ENCODE peak calls at places on chromosomes 16 and 17, in four cellular contexts. One of them, this sample, is unnamed.

GRCh38 chr16:86581458-86581857 is 3.1 kb downstream of the FOXL1 start:
- DNase-seq in mesendoderm: no peak
- DNase-seq in H1: no peak
- DNase-seq in H9: no peak
- DNase-seq in this sample: peak; percentile 55

GRCh38 chr17:79840204-79840988 is 1.2 kb upstream of the CBX4 start:
- DNase-seq in mesendoderm: peak; percentile 75
- DNase-seq in H1: no peak
- DNase-seq in H9: peak; percentile 74
- DNase-seq in this sample: peak; percentile 31

GRCh38 chr17:51739245-51739886 is 419.1 kb downstream of the CA10 start:
- DNase-seq in mesendoderm: no peak
- DNase-seq in H1: no peak
- DNase-seq in H9: no peak
- DNase-seq in this sample: no peak

GRCh38 chr17:35879748-35880654 is at the start of gene CCL5:
- DNase-seq in mesendoderm: no peak
- DNase-seq in H1: no peak
- DNase-seq in H9: no peak
- DNase-seq in this sample: peak; percentile 13

GRCh38 chr17:30336369-30337171 is 2.7 kb upstream of the TMIGD1 start:
- DNase-seq in mesendoderm: peak; percentile 84
- DNase-seq in H1: peak; percentile 9
- DNase-seq in H9: peak; percentile 80
- DNase-seq in this sample: peak; percentile 59

GRCh38 chr16:1137604-1138003 is 15.3 kb upstream of the CACNA1H start:
- DNase-seq in mesendoderm: no peak
- DNase-seq in H1: no peak
- DNase-seq in H9: no peak
- DNase-seq in this sample: peak; percentile 57

GRCh38 chr17:33778505-33779398 is 476.3 kb upstream of the CCL2 start:
- DNase-seq in mesendoderm: peak; percentile 68
- DNase-seq in H1: peak; percentile 3
- DNase-seq in H9: peak; percentile 65
- DNase-seq in this sample: peak; percentile 69

GRCh38 chr17:10638151-10638550 is 19.0 kb downstream of the MYH3 start:
- DNase-seq in mesendoderm: no peak
- DNase-seq in H1: no peak
- DNase-seq in H9: no peak
- DNase-seq in this sample: no peak

GRCh38 chr17:4498461-4499397 is at the start of gene SPNS2:
- DNase-seq in mesendoderm: peak; percentile 58
- DNase-seq in H1: no peak
- DNase-seq in H9: peak; percentile 81
- DNase-seq in this sample: peak; percentile 29

GRCh38 chr17:52027081-52027480 is 131.4 kb downstream of the CA10 start:
- DNase-seq in mesendoderm: peak; percentile 40
- DNase-seq in H1: no peak
- DNase-seq in H9: peak; percentile 60
- DNase-seq in this sample: no peak

GRCh38 chr16:84746875-84747274 is 47.1 kb downstream of the USP10 start:
- DNase-seq in mesendoderm: no peak
- DNase-seq in H1: no peak
- DNase-seq in H9: no peak
- DNase-seq in this sample: no peak

GRCh38 chr16:19179890-19180490 is 11.9 kb downstream of the SYT17 start:
- DNase-seq in mesendoderm: peak; percentile 61
- DNase-seq in H1: no peak
- DNase-seq in H9: peak; percentile 49
- DNase-seq in this sample: peak; percentile 33

GRCh38 chr16:81401035-81401950 is 43.3 kb upstream of the CMIP start:
- DNase-seq in mesendoderm: no peak
- DNase-seq in H1: no peak
- DNase-seq in H9: no peak
- DNase-seq in this sample: peak; percentile 62

GRCh38 chr17:61007980-61008379 is 330.3 kb downstream of the BCAS3 start:
- DNase-seq in mesendoderm: peak; percentile 18
- DNase-seq in H1: no peak
- DNase-seq in H9: peak; percentile 28
- DNase-seq in this sample: no peak

GRCh38 chr16:14600164-14600563 is 29.9 kb downstream of the PARN start:
- DNase-seq in mesendoderm: peak; percentile 37
- DNase-seq in H1: no peak
- DNase-seq in H9: no peak
- DNase-seq in this sample: peak; percentile 41

GRCh38 chr17:65600518-65600917 is 39.1 kb upstream of the AXIN2 start:
- DNase-seq in mesendoderm: no peak
- DNase-seq in H1: no peak
- DNase-seq in H9: no peak
- DNase-seq in this sample: no peak
- H4K5ac ChIP-seq in mesendoderm: no peak overlapping the region
- H4K5ac ChIP-seq in H1: no peak overlapping the region
- H4K5ac ChIP-seq in H9: no peak overlapping the region
- H4K5ac ChIP-seq in this sample: no peak overlapping the region

DNA sequence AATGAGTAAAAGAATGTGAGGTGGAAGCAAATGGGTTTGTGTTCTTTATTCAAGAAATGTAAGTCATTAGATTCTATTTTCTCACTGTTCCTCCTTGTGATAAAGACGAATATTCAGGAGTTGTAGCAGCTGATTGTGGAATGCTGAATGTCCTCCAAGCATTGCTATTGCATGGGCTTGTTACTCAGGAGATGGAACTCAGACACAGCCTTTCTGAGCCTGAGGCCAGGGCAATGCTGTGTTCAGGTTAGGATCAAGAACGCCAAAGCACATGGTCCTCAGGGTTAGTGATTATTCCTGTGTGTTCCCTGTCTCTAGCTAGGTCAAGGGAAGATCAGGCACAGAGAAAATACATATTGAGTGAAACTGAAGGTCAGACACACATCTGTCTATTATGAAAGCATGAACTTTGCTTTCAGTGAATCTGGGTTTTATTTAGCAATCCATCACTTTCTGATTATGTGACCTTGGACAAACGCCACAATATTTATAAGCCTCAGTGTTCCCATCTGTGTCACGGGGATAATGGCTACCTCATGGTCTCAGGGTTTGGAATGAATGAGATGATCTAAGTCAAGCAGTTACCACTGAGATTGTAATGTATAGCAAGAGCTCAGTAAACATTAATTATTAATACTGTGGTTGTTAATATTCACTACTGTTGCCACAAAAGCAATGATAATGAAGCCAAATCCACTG is 426.8 kb upstream of the DYNLRB2 start:
- DNase-seq in mesendoderm: peak; percentile 28
- DNase-seq in H1: no peak
- DNase-seq in H9: no peak
- DNase-seq in this sample: no peak
- H3K56ac ChIP-seq in mesendoderm: peak overlapping the region; percentile 56
- H3K56ac ChIP-seq in H1: no peak overlapping the region
- H3K56ac ChIP-seq in H9: no peak overlapping the region
- H3K56ac ChIP-seq in this sample: no peak overlapping the region

GRCh38 chr16:49491111-49491670 is 117.6 kb downstream of the C16orf78 start:
- DNase-seq in mesendoderm: peak; percentile 23
- DNase-seq in H1: no peak
- DNase-seq in H9: no peak
- DNase-seq in this sample: no peak

GRCh38 chr16:49491736-49492089 is 118.1 kb downstream of the C16orf78 start:
- DNase-seq in mesendoderm: peak; percentile 93
- DNase-seq in H1: peak; percentile 41
- DNase-seq in H9: peak; percentile 91
- DNase-seq in this sample: no peak

GRCh38 chr16:49493836-49494235 is 120.2 kb downstream of the C16orf78 start:
- DNase-seq in mesendoderm: no peak
- DNase-seq in H1: no peak
- DNase-seq in H9: no peak
- DNase-seq in this sample: no peak

GRCh38 chr16:49492896-49493620 is 119.5 kb downstream of the C16orf78 start:
- DNase-seq in mesendoderm: peak; percentile 12
- DNase-seq in H1: no peak
- DNase-seq in H9: no peak
- DNase-seq in this sample: no peak

DNA sequence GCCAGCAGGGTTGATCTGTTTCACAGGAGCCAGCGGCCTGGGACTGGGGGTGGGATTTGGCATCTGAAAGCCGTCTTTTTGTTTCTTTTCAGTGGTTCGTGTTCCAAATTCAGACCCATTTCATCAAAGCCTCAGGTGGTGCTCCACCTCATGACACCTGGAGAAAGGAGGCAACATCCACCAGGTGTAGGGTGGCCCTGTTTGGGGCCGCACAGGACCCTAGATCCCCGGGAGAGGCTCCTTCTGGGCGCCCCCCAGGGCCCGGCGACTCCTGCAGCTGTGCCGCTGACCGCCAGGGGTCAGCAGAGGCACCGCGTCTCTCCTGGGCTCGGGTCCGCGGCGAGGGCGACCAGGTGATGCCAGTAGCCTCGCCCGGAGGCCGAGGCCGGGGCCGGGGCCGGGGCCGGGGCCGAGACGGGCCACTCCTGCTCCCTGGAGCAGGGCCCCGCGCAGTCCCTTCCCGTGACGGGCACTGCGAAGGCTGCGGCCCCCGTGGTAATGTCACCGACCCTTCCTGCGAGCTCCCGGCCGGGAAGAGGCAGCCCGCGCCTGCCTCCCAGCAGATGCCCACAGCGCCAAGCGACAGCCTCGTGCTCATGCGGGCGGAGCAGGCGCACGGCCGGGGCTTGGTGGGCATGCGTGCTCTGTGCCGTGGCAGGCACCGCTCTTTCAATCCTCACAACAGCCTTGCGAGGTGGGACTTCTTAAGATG is 118.6 kb downstream of the C16orf78 start:
- DNase-seq in mesendoderm: peak; percentile 71
- DNase-seq in H1: peak; percentile 15
- DNase-seq in H9: peak; percentile 80
- DNase-seq in this sample: no peak
- H4K5ac ChIP-seq in mesendoderm: no peak overlapping the region
- H4K5ac ChIP-seq in H1: no peak overlapping the region
- H4K5ac ChIP-seq in H9: no peak overlapping the region
- H4K5ac ChIP-seq in this sample: no peak overlapping the region

GRCh38 chr17:81968850-81969812 is 8.1 kb upstream of the NOTUM start:
- DNase-seq in mesendoderm: no peak
- DNase-seq in H1: no peak
- DNase-seq in H9: no peak
- DNase-seq in this sample: no peak
- H3K56ac ChIP-seq in mesendoderm: no peak overlapping the region
- H3K56ac ChIP-seq in H1: no peak overlapping the region
- H3K56ac ChIP-seq in H9: no peak overlapping the region
- H3K56ac ChIP-seq in this sample: no peak overlapping the region

DNA sequence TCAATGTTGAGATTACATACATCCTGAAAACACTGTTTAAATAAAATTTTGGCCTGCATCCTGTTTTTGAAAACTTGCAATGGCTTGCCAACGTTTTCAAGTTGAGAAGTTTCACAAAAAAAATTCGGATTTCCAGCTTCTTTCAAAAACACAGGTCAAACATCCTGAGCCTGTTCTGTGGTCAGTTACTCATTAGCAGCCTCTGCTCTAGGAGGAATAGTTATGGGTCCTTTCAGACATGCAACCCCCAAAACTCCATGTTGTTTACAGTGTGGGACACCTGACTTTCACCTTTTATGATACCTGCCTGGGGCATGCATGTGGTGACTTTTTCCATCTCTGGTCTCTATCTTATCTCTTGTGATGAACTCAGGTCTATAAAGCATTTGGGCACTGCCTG is 577.9 kb downstream of the WWOX start:
- DNase-seq in mesendoderm: no peak
- DNase-seq in H1: no peak
- DNase-seq in H9: no peak
- DNase-seq in this sample: no peak
- H4K5ac ChIP-seq in mesendoderm: no peak overlapping the region
- H4K5ac ChIP-seq in H1: no peak overlapping the region
- H4K5ac ChIP-seq in H9: no peak overlapping the region
- H4K5ac ChIP-seq in this sample: no peak overlapping the region

GRCh38 chr17:72590882-72591499 is 470.2 kb downstream of the SOX9 start:
- DNase-seq in mesendoderm: no peak
- DNase-seq in H1: no peak
- DNase-seq in H9: no peak
- DNase-seq in this sample: no peak

GRCh38 chr17:72588961-72589360 is 468.1 kb downstream of the SOX9 start:
- DNase-seq in mesendoderm: no peak
- DNase-seq in H1: no peak
- DNase-seq in H9: no peak
- DNase-seq in this sample: peak; percentile 89

GRCh38 chr17:72588561-72588960 is 467.7 kb downstream of the SOX9 start:
- DNase-seq in mesendoderm: no peak
- DNase-seq in H1: no peak
- DNase-seq in H9: no peak
- DNase-seq in this sample: no peak

GRCh38 chr17:72591500-72592241 is 470.9 kb downstream of the SOX9 start:
- DNase-seq in mesendoderm: peak; percentile 14
- DNase-seq in H1: no peak
- DNase-seq in H9: peak; percentile 63
- DNase-seq in this sample: no peak

GRCh38 chr17:72590382-72590781 is 469.6 kb downstream of the SOX9 start:
- DNase-seq in mesendoderm: no peak
- DNase-seq in H1: no peak
- DNase-seq in H9: no peak
- DNase-seq in this sample: peak; percentile 90
- H3K56ac ChIP-seq in mesendoderm: no peak overlapping the region
- H3K56ac ChIP-seq in H1: no peak overlapping the region
- H3K56ac ChIP-seq in H9: no peak overlapping the region
- H3K56ac ChIP-seq in this sample: no peak overlapping the region